ENCODE peak calls at places on chromosomes 1 and 21, in five cellular contexts. One of them, this sample, is unnamed. For H3K4me1, the result is how much of the 10 kb centered on the place peaks cover.

GRCh38 chr21:31731112-31731801 is 661 bp downstream of the SCAF4 start:
- DNase-seq in thoracic aorta: no peak
- DNase-seq in naive thymus-derived CD4-positive, alpha-beta T cell: peak
- DNase-seq in psoas muscle: peak
- DNase-seq in IMR-90: no peak
- DNase-seq in this sample: peak

GRCh38 chr21:33101300-33102005 is 31.5 kb downstream of the OLIG1 start:
- DNase-seq in thoracic aorta: no peak
- DNase-seq in naive thymus-derived CD4-positive, alpha-beta T cell: no peak
- DNase-seq in psoas muscle: no peak
- DNase-seq in IMR-90: no peak
- DNase-seq in this sample: no peak

GRCh38 chr21:39012314-39013230 is 170.7 kb downstream of the PSMG1 start:
- DNase-seq in thoracic aorta: no peak
- DNase-seq in naive thymus-derived CD4-positive, alpha-beta T cell: no peak
- DNase-seq in psoas muscle: no peak
- DNase-seq in IMR-90: no peak
- DNase-seq in this sample: no peak

GRCh38 chr1:65681101-65681500 is 111.6 kb upstream of the PDE4B start:
- DNase-seq in thoracic aorta: no peak
- DNase-seq in naive thymus-derived CD4-positive, alpha-beta T cell: no peak
- DNase-seq in psoas muscle: no peak
- DNase-seq in IMR-90: peak
- DNase-seq in this sample: no peak

GRCh38 chr1:103218369-103218768 is 110.0 kb upstream of the COL11A1 start:
- DNase-seq in thoracic aorta: no peak
- DNase-seq in naive thymus-derived CD4-positive, alpha-beta T cell: no peak
- DNase-seq in psoas muscle: no peak
- DNase-seq in IMR-90: no peak
- DNase-seq in this sample: no peak

GRCh38 chr1:115084902-115085505 is 4.3 kb downstream of the TSPAN2 start:
- DNase-seq in thoracic aorta: no peak
- DNase-seq in naive thymus-derived CD4-positive, alpha-beta T cell: no peak
- DNase-seq in psoas muscle: no peak
- DNase-seq in IMR-90: peak
- DNase-seq in this sample: peak

GRCh38 chr1:112855152-112855836 is 100.7 kb downstream of the SLC16A1 start:
- DNase-seq in thoracic aorta: no peak
- DNase-seq in naive thymus-derived CD4-positive, alpha-beta T cell: no peak
- DNase-seq in psoas muscle: no peak
- DNase-seq in IMR-90: no peak
- DNase-seq in this sample: no peak

GRCh38 chr1:22533244-22533643 is 30.0 kb upstream of the EPHA8 start:
- DNase-seq in thoracic aorta: no peak
- DNase-seq in naive thymus-derived CD4-positive, alpha-beta T cell: no peak
- DNase-seq in psoas muscle: peak
- DNase-seq in IMR-90: no peak
- DNase-seq in this sample: no peak

GRCh38 chr1:12157366-12158231 is 9.2 kb upstream of the TNFRSF1B start:
- DNase-seq in thoracic aorta: no peak
- DNase-seq in naive thymus-derived CD4-positive, alpha-beta T cell: no peak
- DNase-seq in psoas muscle: no peak
- DNase-seq in IMR-90: no peak
- DNase-seq in this sample: no peak

GRCh38 chr1:41618066-41618825 is 133.8 kb upstream of the EDN2 start:
- DNase-seq in thoracic aorta: no peak
- DNase-seq in naive thymus-derived CD4-positive, alpha-beta T cell: no peak
- DNase-seq in psoas muscle: peak
- DNase-seq in IMR-90: peak
- DNase-seq in this sample: peak

GRCh38 chr1:187460093-187460492 is 631.3 kb downstream of the PLA2G4A start:
- DNase-seq in thoracic aorta: no peak
- DNase-seq in naive thymus-derived CD4-positive, alpha-beta T cell: no peak
- DNase-seq in psoas muscle: no peak
- DNase-seq in IMR-90: no peak
- DNase-seq in this sample: no peak

GRCh38 chr1:12616709-12617373 is 1.2 kb downstream of the DHRS3 start:
- DNase-seq in thoracic aorta: no peak
- DNase-seq in naive thymus-derived CD4-positive, alpha-beta T cell: peak
- DNase-seq in psoas muscle: peak
- DNase-seq in IMR-90: no peak
- DNase-seq in this sample: peak

GRCh38 chr1:19468397-19468956 is 16.9 kb downstream of the CAPZB start:
- DNase-seq in thoracic aorta: no peak
- DNase-seq in naive thymus-derived CD4-positive, alpha-beta T cell: peak
- DNase-seq in psoas muscle: no peak
- DNase-seq in IMR-90: no peak
- DNase-seq in this sample: peak

GRCh38 chr1:213724640-213725536 is 262.9 kb upstream of the PROX1 start:
- DNase-seq in thoracic aorta: no peak
- DNase-seq in naive thymus-derived CD4-positive, alpha-beta T cell: no peak
- DNase-seq in psoas muscle: peak
- DNase-seq in IMR-90: no peak
- DNase-seq in this sample: no peak

GRCh38 chr1:77872645-77873044 is 15.8 kb upstream of the NEXN start:
- DNase-seq in thoracic aorta: no peak
- DNase-seq in naive thymus-derived CD4-positive, alpha-beta T cell: no peak
- DNase-seq in psoas muscle: no peak
- DNase-seq in IMR-90: no peak
- DNase-seq in this sample: no peak

GRCh38 chr1:229298887-229299503 is 28.1 kb downstream of the RAB4A start:
- DNase-seq in thoracic aorta: no peak
- DNase-seq in naive thymus-derived CD4-positive, alpha-beta T cell: no peak
- DNase-seq in psoas muscle: no peak
- DNase-seq in IMR-90: no peak
- DNase-seq in this sample: no peak

GRCh38 chr21:18529253-18529652 is 125.7 kb upstream of the TMPRSS15 start:
- DNase-seq in thoracic aorta: no peak
- DNase-seq in naive thymus-derived CD4-positive, alpha-beta T cell: no peak
- DNase-seq in psoas muscle: no peak
- DNase-seq in IMR-90: no peak
- DNase-seq in this sample: no peak

GRCh38 chr21:43959231-43960041 is 52.7 kb upstream of the TRAPPC10 start:
- DNase-seq in thoracic aorta: no peak
- DNase-seq in naive thymus-derived CD4-positive, alpha-beta T cell: no peak
- DNase-seq in psoas muscle: no peak
- DNase-seq in IMR-90: no peak
- DNase-seq in this sample: no peak

GRCh38 chr1:51215169-51215568 is 20.9 kb upstream of the RNF11 start:
- DNase-seq in thoracic aorta: no peak
- DNase-seq in naive thymus-derived CD4-positive, alpha-beta T cell: no peak
- DNase-seq in psoas muscle: no peak
- DNase-seq in IMR-90: peak
- DNase-seq in this sample: no peak

GRCh38 chr1:77900687-77901293 is 12.4 kb downstream of the NEXN start:
- DNase-seq in thoracic aorta: no peak
- DNase-seq in naive thymus-derived CD4-positive, alpha-beta T cell: peak
- DNase-seq in psoas muscle: no peak
- DNase-seq in IMR-90: peak
- DNase-seq in this sample: no peak

GRCh38 chr1:38858833-38859560 is 575 bp downstream of the RRAGC start:
- DNase-seq in thoracic aorta: peak
- DNase-seq in naive thymus-derived CD4-positive, alpha-beta T cell: peak
- DNase-seq in psoas muscle: peak
- DNase-seq in IMR-90: peak
- DNase-seq in this sample: peak

GRCh38 chr1:234763910-234764309 is 153.9 kb upstream of the IRF2BP2 start:
- DNase-seq in thoracic aorta: no peak
- DNase-seq in naive thymus-derived CD4-positive, alpha-beta T cell: no peak
- DNase-seq in psoas muscle: no peak
- DNase-seq in IMR-90: no peak
- DNase-seq in this sample: no peak

GRCh38 chr1:216193839-216194443 is 229.3 kb downstream of the USH2A start:
- DNase-seq in thoracic aorta: no peak
- DNase-seq in naive thymus-derived CD4-positive, alpha-beta T cell: no peak
- DNase-seq in psoas muscle: no peak
- DNase-seq in IMR-90: no peak
- DNase-seq in this sample: no peak

GRCh38 chr1:25343872-25344271 is 5.7 kb downstream of the TMEM50A start:
- DNase-seq in thoracic aorta: no peak
- DNase-seq in naive thymus-derived CD4-positive, alpha-beta T cell: no peak
- DNase-seq in psoas muscle: no peak
- DNase-seq in IMR-90: peak
- DNase-seq in this sample: no peak

GRCh38 chr1:183106166-183106565 is 79.9 kb upstream of the LAMC2 start:
- DNase-seq in thoracic aorta: no peak
- DNase-seq in naive thymus-derived CD4-positive, alpha-beta T cell: no peak
- DNase-seq in psoas muscle: no peak
- DNase-seq in IMR-90: peak
- DNase-seq in this sample: no peak

GRCh38 chr1:113935176-113935575 is 6.1 kb downstream of the HIPK1 start:
- DNase-seq in thoracic aorta: no peak
- DNase-seq in naive thymus-derived CD4-positive, alpha-beta T cell: no peak
- DNase-seq in psoas muscle: no peak
- DNase-seq in IMR-90: no peak
- DNase-seq in this sample: no peak

GRCh38 chr1:6380037-6380436 is 13.5 kb downstream of the ACOT7 start:
- DNase-seq in thoracic aorta: no peak
- DNase-seq in naive thymus-derived CD4-positive, alpha-beta T cell: no peak
- DNase-seq in psoas muscle: no peak
- DNase-seq in IMR-90: no peak
- DNase-seq in this sample: no peak

GRCh38 chr1:231040800-231041704 is 998 bp upstream of the FAM89A start:
- DNase-seq in thoracic aorta: no peak
- DNase-seq in naive thymus-derived CD4-positive, alpha-beta T cell: peak
- DNase-seq in psoas muscle: peak
- DNase-seq in IMR-90: no peak
- DNase-seq in this sample: peak
- H3K4me3 ChIP-seq in thoracic aorta: peak
- H3K4me3 ChIP-seq in naive thymus-derived CD4-positive, alpha-beta T cell: peak
- H3K4me3 ChIP-seq in psoas muscle: peak
- H3K4me3 ChIP-seq in IMR-90: no peak
- H3K4me3 ChIP-seq in this sample: peak

GRCh38 chr1:1068077-1068373 is 6.1 kb downstream of the RNF223 start:
- DNase-seq in thoracic aorta: no peak
- DNase-seq in naive thymus-derived CD4-positive, alpha-beta T cell: no peak
- DNase-seq in psoas muscle: no peak
- DNase-seq in IMR-90: no peak
- DNase-seq in this sample: no peak

GRCh38 chr1:1068374-1069060 is 5.6 kb downstream of the RNF223 start:
- DNase-seq in thoracic aorta: no peak
- DNase-seq in naive thymus-derived CD4-positive, alpha-beta T cell: peak
- DNase-seq in psoas muscle: no peak
- DNase-seq in IMR-90: no peak
- DNase-seq in this sample: no peak

GRCh38 chr1:1067284-1068076 is 6.6 kb downstream of the RNF223 start:
- DNase-seq in thoracic aorta: no peak
- DNase-seq in naive thymus-derived CD4-positive, alpha-beta T cell: no peak
- DNase-seq in psoas muscle: no peak
- DNase-seq in IMR-90: no peak
- DNase-seq in this sample: no peak

GRCh38 chr1:1065265-1065939 is 8.7 kb downstream of the RNF223 start:
- DNase-seq in thoracic aorta: no peak
- DNase-seq in naive thymus-derived CD4-positive, alpha-beta T cell: no peak
- DNase-seq in psoas muscle: no peak
- DNase-seq in IMR-90: no peak
- DNase-seq in this sample: no peak

DNA sequence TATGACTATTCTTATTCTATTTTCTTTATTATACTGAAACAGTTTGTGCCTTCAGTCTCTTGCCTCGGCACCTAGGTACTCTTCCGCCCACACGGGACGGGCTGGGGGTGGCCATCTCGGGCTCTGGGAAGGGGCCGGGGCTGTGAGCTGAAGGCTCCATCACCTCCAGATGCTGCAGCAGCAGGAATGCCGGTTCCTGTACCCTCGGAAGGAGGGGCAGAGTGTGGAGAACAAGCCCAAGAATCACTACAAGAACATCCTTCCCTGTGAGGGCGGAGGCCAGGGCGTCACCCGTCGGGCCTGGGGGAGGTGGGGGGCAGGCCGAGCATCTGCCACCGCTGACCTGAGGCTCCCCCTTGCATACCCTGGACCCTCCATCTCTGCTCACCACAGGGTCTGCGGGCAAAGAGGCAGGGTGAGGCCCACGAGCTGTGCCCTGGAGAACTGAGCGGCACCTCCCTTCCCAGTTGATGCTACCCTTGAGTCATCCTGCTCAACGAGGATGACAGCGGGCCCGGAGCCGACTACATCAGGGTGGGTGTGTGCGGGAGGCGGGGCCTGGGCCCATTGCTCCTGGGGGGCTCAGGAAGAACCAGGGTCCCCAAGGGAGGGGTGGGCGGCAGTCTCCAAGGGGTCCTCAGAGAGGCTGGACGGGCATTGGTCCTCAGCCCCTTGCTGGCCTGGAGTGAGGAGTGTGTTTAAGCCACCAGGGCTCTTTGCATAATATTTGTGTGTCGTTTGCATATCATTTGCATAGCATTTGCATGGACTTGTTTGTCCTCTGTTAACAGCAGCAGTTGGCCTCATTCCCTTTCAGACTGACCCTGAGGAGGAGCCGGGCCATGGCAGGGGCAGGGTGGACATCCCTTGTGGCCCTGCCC is 7.5 kb downstream of the RNF223 start:
- DNase-seq in thoracic aorta: no peak
- DNase-seq in naive thymus-derived CD4-positive, alpha-beta T cell: no peak
- DNase-seq in psoas muscle: no peak
- DNase-seq in IMR-90: no peak
- DNase-seq in this sample: no peak
- H3K4me1 ChIP-seq in thoracic aorta: under half
- H3K4me1 ChIP-seq in naive thymus-derived CD4-positive, alpha-beta T cell: under half
- H3K4me1 ChIP-seq in psoas muscle: under half
- H3K4me1 ChIP-seq in IMR-90: under half
- H3K4me1 ChIP-seq in this sample: under half

DNA sequence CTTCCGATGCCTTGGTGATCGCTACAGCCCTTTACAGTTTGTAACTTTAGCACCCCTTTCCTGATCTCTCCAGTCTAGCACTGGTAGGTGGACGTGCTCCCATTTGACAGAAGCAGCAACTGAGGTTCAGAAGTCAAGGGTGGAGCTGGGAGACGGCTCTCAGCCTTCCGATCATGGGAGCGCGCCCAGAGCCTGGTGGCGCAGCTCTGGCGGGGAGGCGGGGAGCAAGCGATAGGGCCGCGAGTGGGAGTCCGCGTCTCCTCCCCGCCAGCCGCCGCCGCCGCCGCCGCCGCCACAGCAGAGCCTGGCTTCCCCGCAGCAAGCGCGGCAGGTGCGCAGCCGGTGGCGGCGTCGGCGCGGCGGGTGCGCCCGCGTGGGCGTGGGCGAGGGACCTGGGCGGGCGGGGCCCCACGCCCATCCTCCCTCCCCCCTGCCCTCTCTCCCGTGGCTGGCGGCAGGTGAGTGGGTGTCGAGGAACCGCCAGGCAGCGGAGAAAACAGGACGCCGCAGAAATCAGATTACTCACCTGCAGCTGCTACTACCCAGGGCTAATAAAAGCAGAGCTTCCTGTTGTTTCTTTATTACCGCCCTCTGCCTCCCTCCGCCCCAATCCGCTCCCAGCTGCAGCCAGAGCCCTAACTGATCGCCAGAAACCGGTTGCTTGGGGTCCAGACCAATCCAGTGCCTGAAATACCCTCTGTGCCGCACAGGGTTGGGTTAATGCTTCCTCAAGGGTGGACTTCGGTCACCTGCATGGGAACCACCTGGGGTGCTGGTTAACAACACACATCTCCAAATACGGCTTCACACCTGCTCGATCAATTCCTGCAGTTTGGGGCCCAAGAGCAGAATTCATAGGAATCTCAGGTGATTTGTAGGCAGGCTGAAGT is 60.2 kb upstream of the ID3 start:
- DNase-seq in thoracic aorta: no peak
- DNase-seq in naive thymus-derived CD4-positive, alpha-beta T cell: peak
- DNase-seq in psoas muscle: peak
- DNase-seq in IMR-90: peak
- DNase-seq in this sample: peak
- H3K4me3 ChIP-seq in thoracic aorta: peak
- H3K4me3 ChIP-seq in naive thymus-derived CD4-positive, alpha-beta T cell: peak
- H3K4me3 ChIP-seq in psoas muscle: peak
- H3K4me3 ChIP-seq in IMR-90: peak
- H3K4me3 ChIP-seq in this sample: peak

GRCh38 chr1:111222308-111223125 is 5.0 kb upstream of the CHI3L2 start:
- DNase-seq in thoracic aorta: peak
- DNase-seq in naive thymus-derived CD4-positive, alpha-beta T cell: peak
- DNase-seq in psoas muscle: peak
- DNase-seq in IMR-90: peak
- DNase-seq in this sample: peak
- H3K4me1 ChIP-seq in thoracic aorta: under half
- H3K4me1 ChIP-seq in naive thymus-derived CD4-positive, alpha-beta T cell: half or more
- H3K4me1 ChIP-seq in psoas muscle: under half
- H3K4me1 ChIP-seq in IMR-90: under half
- H3K4me1 ChIP-seq in this sample: under half

This sample was measured in heart right ventricle.